ENCODE peak calls at places on chromosomes 11 and 22, in five cellular contexts. One of them, this sample, is unnamed.

GRCh38 chr11:72697814-72698213 is 23.6 kb upstream of the PDE2A start:
- DNase-seq in tibial nerve: no peak
- DNase-seq in brain microvascular endothelial cell: no peak
- DNase-seq in Peyer's patch: no peak
- DNase-seq in caudate nucleus: no peak
- DNase-seq in this sample: no peak

GRCh38 chr11:20592741-20593140 is 6.7 kb upstream of the SLC6A5 start:
- DNase-seq in tibial nerve: no peak
- DNase-seq in brain microvascular endothelial cell: no peak
- DNase-seq in Peyer's patch: no peak
- DNase-seq in caudate nucleus: no peak
- DNase-seq in this sample: no peak

GRCh38 chr11:19579957-19580356 is 132.7 kb upstream of the NAV2 start:
- DNase-seq in tibial nerve: no peak
- DNase-seq in brain microvascular endothelial cell: no peak
- DNase-seq in Peyer's patch: no peak
- DNase-seq in caudate nucleus: no peak
- DNase-seq in this sample: no peak

GRCh38 chr11:49208006-49208721 is at the start of gene FOLH1:
- DNase-seq in tibial nerve: peak
- DNase-seq in brain microvascular endothelial cell: no peak
- DNase-seq in Peyer's patch: peak
- DNase-seq in caudate nucleus: no peak
- DNase-seq in this sample: no peak

GRCh38 chr11:30196400-30197206 is 34.2 kb upstream of the FSHB start:
- DNase-seq in tibial nerve: peak
- DNase-seq in brain microvascular endothelial cell: peak
- DNase-seq in Peyer's patch: no peak
- DNase-seq in caudate nucleus: peak
- DNase-seq in this sample: peak

GRCh38 chr11:121540627-121541026 is 87.9 kb upstream of the SORL1-AS1 start:
- DNase-seq in tibial nerve: no peak
- DNase-seq in brain microvascular endothelial cell: no peak
- DNase-seq in Peyer's patch: no peak
- DNase-seq in caudate nucleus: no peak
- DNase-seq in this sample: no peak

GRCh38 chr11:10429526-10429925 is 25.5 kb upstream of the AMPD3 start:
- DNase-seq in tibial nerve: no peak
- DNase-seq in brain microvascular endothelial cell: no peak
- DNase-seq in Peyer's patch: no peak
- DNase-seq in caudate nucleus: no peak
- DNase-seq in this sample: no peak

GRCh38 chr11:36507824-36508489 is 2.1 kb downstream of the TRAF6 start:
- DNase-seq in tibial nerve: no peak
- DNase-seq in brain microvascular endothelial cell: no peak
- DNase-seq in Peyer's patch: no peak
- DNase-seq in caudate nucleus: no peak
- DNase-seq in this sample: no peak

GRCh38 chr11:130601141-130601540 is 152.7 kb downstream of the ADAMTS15 start:
- DNase-seq in tibial nerve: peak
- DNase-seq in brain microvascular endothelial cell: peak
- DNase-seq in Peyer's patch: no peak
- DNase-seq in caudate nucleus: no peak
- DNase-seq in this sample: no peak

GRCh38 chr11:45193695-45194094 is 47.3 kb downstream of the PRDM11 start:
- DNase-seq in tibial nerve: no peak
- DNase-seq in brain microvascular endothelial cell: no peak
- DNase-seq in Peyer's patch: no peak
- DNase-seq in caudate nucleus: no peak
- DNase-seq in this sample: no peak

GRCh38 chr11:65415499-65416340 is 6.9 kb upstream of the NEAT1 start:
- DNase-seq in tibial nerve: no peak
- DNase-seq in brain microvascular endothelial cell: no peak
- DNase-seq in Peyer's patch: peak
- DNase-seq in caudate nucleus: no peak
- DNase-seq in this sample: no peak

GRCh38 chr22:24418786-24419479 is 8.5 kb upstream of the ADORA2A start:
- DNase-seq in tibial nerve: no peak
- DNase-seq in brain microvascular endothelial cell: no peak
- DNase-seq in Peyer's patch: peak
- DNase-seq in caudate nucleus: no peak
- DNase-seq in this sample: no peak

GRCh38 chr11:38226684-38227083 is 1628.6 kb upstream of the RAG2 start:
- DNase-seq in tibial nerve: no peak
- DNase-seq in brain microvascular endothelial cell: no peak
- DNase-seq in Peyer's patch: no peak
- DNase-seq in caudate nucleus: no peak
- DNase-seq in this sample: no peak

GRCh38 chr11:134342572-134343340 is 11.0 kb downstream of the GLB1L2 start:
- DNase-seq in tibial nerve: no peak
- DNase-seq in brain microvascular endothelial cell: no peak
- DNase-seq in Peyer's patch: no peak
- DNase-seq in caudate nucleus: no peak
- DNase-seq in this sample: no peak

GRCh38 chr11:134339756-134340155 is 8.0 kb downstream of the GLB1L2 start:
- DNase-seq in tibial nerve: no peak
- DNase-seq in brain microvascular endothelial cell: no peak
- DNase-seq in Peyer's patch: no peak
- DNase-seq in caudate nucleus: no peak
- DNase-seq in this sample: no peak

GRCh38 chr11:134341805-134342571 is 10.2 kb downstream of the GLB1L2 start:
- DNase-seq in tibial nerve: no peak
- DNase-seq in brain microvascular endothelial cell: no peak
- DNase-seq in Peyer's patch: no peak
- DNase-seq in caudate nucleus: no peak
- DNase-seq in this sample: no peak

GRCh38 chr11:134338654-134339053 is 6.9 kb downstream of the GLB1L2 start:
- DNase-seq in tibial nerve: no peak
- DNase-seq in brain microvascular endothelial cell: no peak
- DNase-seq in Peyer's patch: no peak
- DNase-seq in caudate nucleus: no peak
- DNase-seq in this sample: no peak

GRCh38 chr11:134340354-134340964 is 8.7 kb downstream of the GLB1L2 start:
- DNase-seq in tibial nerve: no peak
- DNase-seq in brain microvascular endothelial cell: no peak
- DNase-seq in Peyer's patch: no peak
- DNase-seq in caudate nucleus: no peak
- DNase-seq in this sample: no peak
- H3K27ac ChIP-seq in tibial nerve: no peak
- H3K27ac ChIP-seq in brain microvascular endothelial cell: no peak
- H3K27ac ChIP-seq in Peyer's patch: no peak
- H3K27ac ChIP-seq in caudate nucleus: no peak
- H3K27ac ChIP-seq in this sample: no peak

DNA sequence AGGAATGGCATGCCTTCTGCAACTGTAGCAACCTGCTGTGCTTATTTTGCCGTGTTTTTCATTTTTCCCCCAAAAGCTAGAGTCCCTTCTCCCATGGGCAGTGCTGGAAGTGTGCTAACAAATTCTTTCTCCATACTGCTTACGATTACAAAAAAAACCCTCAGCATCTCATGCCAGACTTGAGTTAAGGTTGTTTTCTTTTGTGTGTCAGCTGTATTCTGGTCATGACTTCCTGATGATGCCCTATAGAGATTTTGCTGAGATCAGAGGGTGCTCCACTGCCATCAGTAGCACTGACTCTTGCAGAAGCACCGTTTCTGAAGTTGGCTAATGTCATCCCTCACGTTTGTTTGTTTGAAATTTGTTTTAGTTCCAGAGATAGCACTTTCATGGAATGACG is 27.9 kb downstream of the LIMK2 start:
- DNase-seq in tibial nerve: no peak
- DNase-seq in brain microvascular endothelial cell: peak
- DNase-seq in Peyer's patch: no peak
- DNase-seq in caudate nucleus: no peak
- DNase-seq in this sample: no peak
- H3K27ac ChIP-seq in tibial nerve: no peak
- H3K27ac ChIP-seq in brain microvascular endothelial cell: no peak
- H3K27ac ChIP-seq in Peyer's patch: no peak
- H3K27ac ChIP-seq in caudate nucleus: no peak
- H3K27ac ChIP-seq in this sample: no peak

GRCh38 chr22:49363526-49364230 is 464.0 kb downstream of the BRD1 start:
- DNase-seq in tibial nerve: no peak
- DNase-seq in brain microvascular endothelial cell: no peak
- DNase-seq in Peyer's patch: no peak
- DNase-seq in caudate nucleus: no peak
- DNase-seq in this sample: no peak

GRCh38 chr22:49364398-49364797 is 463.3 kb downstream of the BRD1 start:
- DNase-seq in tibial nerve: no peak
- DNase-seq in brain microvascular endothelial cell: no peak
- DNase-seq in Peyer's patch: no peak
- DNase-seq in caudate nucleus: no peak
- DNase-seq in this sample: no peak

GRCh38 chr22:49361164-49361563 is 466.5 kb downstream of the BRD1 start:
- DNase-seq in tibial nerve: no peak
- DNase-seq in brain microvascular endothelial cell: no peak
- DNase-seq in Peyer's patch: no peak
- DNase-seq in caudate nucleus: no peak
- DNase-seq in this sample: no peak

GRCh38 chr22:49360746-49361145 is 466.9 kb downstream of the BRD1 start:
- DNase-seq in tibial nerve: no peak
- DNase-seq in brain microvascular endothelial cell: no peak
- DNase-seq in Peyer's patch: no peak
- DNase-seq in caudate nucleus: no peak
- DNase-seq in this sample: no peak

DNA sequence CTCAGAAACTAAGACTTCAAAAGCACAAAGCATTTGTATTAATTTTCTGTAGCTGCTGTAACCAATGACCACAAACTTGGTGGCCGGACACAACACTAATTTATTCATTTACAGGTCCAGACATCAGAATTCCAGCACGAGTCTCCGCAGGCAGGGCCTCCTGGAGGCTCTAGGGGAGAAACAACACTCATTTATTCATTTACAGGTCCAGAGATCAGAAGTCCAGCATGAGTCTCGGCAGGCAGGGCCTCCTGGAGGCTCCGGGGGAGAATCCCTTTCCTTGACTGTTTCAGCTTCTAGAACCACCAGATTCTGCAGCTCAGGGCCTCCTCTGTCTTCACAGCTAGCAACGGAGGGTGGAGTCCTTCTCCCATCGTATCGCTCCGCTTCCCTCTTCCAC is 465.3 kb downstream of the BRD1 start:
- DNase-seq in tibial nerve: no peak
- DNase-seq in brain microvascular endothelial cell: no peak
- DNase-seq in Peyer's patch: no peak
- DNase-seq in caudate nucleus: no peak
- DNase-seq in this sample: no peak
- H3K27ac ChIP-seq in tibial nerve: no peak
- H3K27ac ChIP-seq in brain microvascular endothelial cell: no peak
- H3K27ac ChIP-seq in Peyer's patch: no peak
- H3K27ac ChIP-seq in caudate nucleus: no peak
- H3K27ac ChIP-seq in this sample: no peak

GRCh38 chr11:60428517-60428916 is 855 bp upstream of the MS4A5 start:
- DNase-seq in tibial nerve: no peak
- DNase-seq in brain microvascular endothelial cell: no peak
- DNase-seq in Peyer's patch: no peak
- DNase-seq in caudate nucleus: no peak
- DNase-seq in this sample: no peak
- H3K27ac ChIP-seq in tibial nerve: no peak
- H3K27ac ChIP-seq in brain microvascular endothelial cell: no peak
- H3K27ac ChIP-seq in Peyer's patch: no peak
- H3K27ac ChIP-seq in caudate nucleus: no peak
- H3K27ac ChIP-seq in this sample: no peak

GRCh38 chr22:32722441-32722840 is 79.1 kb upstream of the TIMP3 start:
- DNase-seq in tibial nerve: no peak
- DNase-seq in brain microvascular endothelial cell: no peak
- DNase-seq in Peyer's patch: no peak
- DNase-seq in caudate nucleus: no peak
- DNase-seq in this sample: no peak

GRCh38 chr22:32720924-32721323 is 80.6 kb upstream of the TIMP3 start:
- DNase-seq in tibial nerve: peak
- DNase-seq in brain microvascular endothelial cell: peak
- DNase-seq in Peyer's patch: no peak
- DNase-seq in caudate nucleus: no peak
- DNase-seq in this sample: no peak

GRCh38 chr22:32725369-32725988 is 76.0 kb upstream of the TIMP3 start:
- DNase-seq in tibial nerve: no peak
- DNase-seq in brain microvascular endothelial cell: no peak
- DNase-seq in Peyer's patch: no peak
- DNase-seq in caudate nucleus: no peak
- DNase-seq in this sample: no peak

GRCh38 chr22:32721328-32722180 is 80.0 kb upstream of the TIMP3 start:
- DNase-seq in tibial nerve: no peak
- DNase-seq in brain microvascular endothelial cell: no peak
- DNase-seq in Peyer's patch: no peak
- DNase-seq in caudate nucleus: no peak
- DNase-seq in this sample: no peak

GRCh38 chr22:32723632-32724031 is 77.9 kb upstream of the TIMP3 start:
- DNase-seq in tibial nerve: peak
- DNase-seq in brain microvascular endothelial cell: peak
- DNase-seq in Peyer's patch: no peak
- DNase-seq in caudate nucleus: peak
- DNase-seq in this sample: no peak
- H3K27ac ChIP-seq in tibial nerve: peak
- H3K27ac ChIP-seq in brain microvascular endothelial cell: peak
- H3K27ac ChIP-seq in Peyer's patch: no peak
- H3K27ac ChIP-seq in caudate nucleus: no peak
- H3K27ac ChIP-seq in this sample: no peak

GRCh38 chr11:67366546-67366945 is 6.9 kb downstream of the CLCF1 start:
- DNase-seq in tibial nerve: no peak
- DNase-seq in brain microvascular endothelial cell: no peak
- DNase-seq in Peyer's patch: no peak
- DNase-seq in caudate nucleus: no peak
- DNase-seq in this sample: no peak
- H3K27ac ChIP-seq in tibial nerve: peak
- H3K27ac ChIP-seq in brain microvascular endothelial cell: no peak
- H3K27ac ChIP-seq in Peyer's patch: peak
- H3K27ac ChIP-seq in caudate nucleus: no peak
- H3K27ac ChIP-seq in this sample: no peak

GRCh38 chr22:42974223-42974622 is 40.7 kb downstream of the PACSIN2 start:
- DNase-seq in tibial nerve: no peak
- DNase-seq in brain microvascular endothelial cell: no peak
- DNase-seq in Peyer's patch: no peak
- DNase-seq in caudate nucleus: no peak
- DNase-seq in this sample: no peak
- H3K27ac ChIP-seq in tibial nerve: peak
- H3K27ac ChIP-seq in brain microvascular endothelial cell: no peak
- H3K27ac ChIP-seq in Peyer's patch: no peak
- H3K27ac ChIP-seq in caudate nucleus: no peak
- H3K27ac ChIP-seq in this sample: no peak